ENCODE peak calls at places on chromosome 13, in six cellular contexts. Y is transverse colon; D is naive thymus-derived CD4-positive, alpha-beta T cell; H is islet precursor cell; G is GM04504; P is GM03348. F is an unnamed sample.

GRCh38 chr13:45196622-45197021 is 4.2 kb downstream of the KCTD4 start:
- DNase-seq in H (no peak), Y (no peak), D (no peak), P (peak), G (peak), F (peak)

GRCh38 chr13:84894749-84895148 is 904.5 kb downstream of the SLITRK6 start:
- DNase-seq in P (no peak), H (no peak), Y (no peak), G (no peak), D (no peak), F (no peak)

GRCh38 chr13:26280295-26280694 is 26.4 kb downstream of the CDK8 start:
- DNase-seq in H (no peak), P (peak), D (no peak), G (peak), Y (no peak), F (peak)

GRCh38 chr13:73900591-73900990 is 233.6 kb downstream of the KLF12 start:
- DNase-seq in P (peak), G (no peak), H (no peak), Y (no peak), D (no peak), F (no peak)

GRCh38 chr13:99298056-99298455 is 9.1 kb downstream of the GPR183 start:
- DNase-seq in P (no peak), D (no peak), Y (no peak), G (no peak), H (no peak), F (no peak)

GRCh38 chr13:46181799-46182490 is at the start of gene LCP1:
- DNase-seq in P (no peak), D (peak), G (no peak), H (peak), Y (peak), F (no peak)

GRCh38 chr13:99694251-99694650 is 193.0 kb downstream of the TM9SF2 start:
- DNase-seq in Y (no peak), P (no peak), H (no peak), G (no peak), D (no peak), F (no peak)

GRCh38 chr13:53242015-53242414 is 213.4 kb downstream of the OLFM4 start:
- DNase-seq in H (no peak), G (no peak), Y (no peak), D (no peak), P (no peak), F (no peak)

GRCh38 chr13:39468306-39468705 is 134.7 kb downstream of the LHFPL6 start:
- DNase-seq in G (no peak), Y (no peak), D (no peak), H (no peak), P (peak), F (no peak)

GRCh38 chr13:27014406-27015359 is 156.9 kb downstream of the USP12 start:
- DNase-seq in G (no peak), Y (no peak), H (peak), P (no peak), D (no peak), F (no peak)

GRCh38 chr13:30892966-30893365 is 13.1 kb upstream of the MEDAG start:
- DNase-seq in H (peak), D (no peak), G (no peak), Y (no peak), P (peak), F (no peak)

GRCh38 chr13:114067381-114067885 is 65.0 kb downstream of the RASA3 start:
- DNase-seq in G (peak), H (no peak), P (peak), D (no peak), Y (no peak), F (no peak)

GRCh38 chr13:73952683-73953082 is 181.5 kb downstream of the KLF12 start:
- DNase-seq in G (no peak), H (peak), D (no peak), P (no peak), Y (no peak), F (no peak)

GRCh38 chr13:107964356-107964755 is 251.0 kb downstream of the LIG4 start:
- DNase-seq in G (no peak), D (no peak), Y (no peak), P (no peak), H (no peak), F (no peak)

GRCh38 chr13:71770710-71771109 is 96.3 kb downstream of the DACH1 start:
- DNase-seq in Y (no peak), H (no peak), G (no peak), D (no peak), P (no peak), F (no peak)

GRCh38 chr13:20334309-20334708 is 102.2 kb upstream of the GJB6 start:
- DNase-seq in P (no peak), G (no peak), D (no peak), H (no peak), Y (no peak), F (no peak)

GRCh38 chr13:104034891-104035290 is 968.7 kb upstream of the SLC10A2 start:
- DNase-seq in H (no peak), G (no peak), D (no peak), P (no peak), Y (no peak), F (no peak)

GRCh38 chr13:75633285-75633684 is 2.8 kb upstream of the LMO7 start:
- DNase-seq in D (no peak), P (peak), G (peak), H (no peak), Y (no peak), F (no peak)

GRCh38 chr13:19183676-19184075 is 2.1 kb upstream of the TUBA3C start:
- DNase-seq in P (no peak), D (no peak), G (no peak), Y (no peak), H (no peak), F (no peak)

GRCh38 chr13:44719857-44720671 is 143.9 kb upstream of the TSC22D1 start:
- DNase-seq in D (no peak), H (no peak), Y (no peak), G (peak), P (peak), F (no peak)

GRCh38 chr13:24323036-24323738 is 13.8 kb downstream of the C1QTNF9 start:
- DNase-seq in D (no peak), G (no peak), H (no peak), Y (no peak), P (no peak), F (no peak)

GRCh38 chr13:112158961-112159360 is 92.0 kb downstream of the SOX1 start:
- DNase-seq in P (no peak), H (no peak), D (no peak), G (no peak), Y (no peak), F (no peak)

GRCh38 chr13:30676672-30677071 is 58.7 kb upstream of the ALOX5AP start:
- DNase-seq in Y (no peak), P (peak), D (no peak), H (no peak), G (no peak), F (no peak)

GRCh38 chr13:86881390-86881789 is 789.8 kb upstream of the SLITRK5 start:
- DNase-seq in Y (no peak), P (no peak), G (no peak), D (no peak), H (no peak), F (no peak)

GRCh38 chr13:74144269-74144668 is 10.1 kb upstream of the KLF12 start:
- DNase-seq in P (no peak), H (no peak), G (no peak), Y (no peak), D (no peak), F (no peak)

GRCh38 chr13:36758345-36758744 is 60.7 kb upstream of the RFXAP start:
- DNase-seq in Y (no peak), P (no peak), H (no peak), D (no peak), G (no peak), F (no peak)

GRCh38 chr13:50894042-50894441 is 15.5 kb upstream of the RNASEH2B start:
- DNase-seq in D (no peak), H (no peak), Y (no peak), P (no peak), G (no peak), F (no peak)

GRCh38 chr13:38372818-38373217 is 23.2 kb downstream of the UFM1 start:
- DNase-seq in H (no peak), P (no peak), Y (no peak), G (no peak), D (no peak), F (no peak)

GRCh38 chr13:32007494-32007893 is 24.1 kb upstream of the FRY start:
- DNase-seq in Y (no peak), H (no peak), G (no peak), D (no peak), P (peak), F (no peak)

GRCh38 chr13:51332566-51333361 is 6.7 kb upstream of the SERPINE3 start:
- DNase-seq in G (no peak), D (no peak), Y (no peak), P (no peak), H (no peak), F (no peak)

GRCh38 chr13:28679628-28680027 is 20.7 kb downstream of the POMP start:
- DNase-seq in D (no peak), H (no peak), G (no peak), P (peak), Y (no peak), F (no peak)

GRCh38 chr13:67069117-67069767 is 160.9 kb downstream of the PCDH9 start:
- DNase-seq in D (no peak), P (no peak), H (no peak), Y (no peak), G (no peak), F (no peak)

GRCh38 chr13:76579701-76580100 is 306.5 kb downstream of the KCTD12 start:
- DNase-seq in D (no peak), Y (no peak), H (no peak), G (no peak), P (no peak), F (no peak)

GRCh38 chr13:78265098-78265497 is 338.3 kb downstream of the POU4F1 start:
- DNase-seq in H (no peak), Y (no peak), D (no peak), G (no peak), P (no peak), F (no peak)

GRCh38 chr13:99341969-99342722 is 34.9 kb upstream of the GPR183 start:
- DNase-seq in G (no peak), Y (no peak), P (no peak), H (no peak), D (no peak), F (no peak)

GRCh38 chr13:94705081-94705751 is 7.1 kb downstream of the SOX21 start:
- DNase-seq in H (no peak), G (no peak), Y (no peak), P (no peak), D (no peak), F (no peak)

GRCh38 chr13:99501952-99502310 is 659 bp downstream of the TM9SF2 start:
- DNase-seq in D (peak), G (no peak), H (no peak), Y (peak), P (peak), F (no peak)

F was measured in keratinocyte.